ENCODE peak calls at places on chromosomes 4 and X, in five cellular contexts. One of them, this sample, is unnamed.

GRCh38 chr4:159281781-159282180 is 178.9 kb downstream of the RAPGEF2 start:
- DNase-seq in CD8-positive, alpha-beta T cell: no peak
- DNase-seq in lung: no peak
- DNase-seq in endodermal cell: no peak
- DNase-seq in cardiac muscle cell: no peak
- DNase-seq in this sample: no peak

GRCh38 chr4:24564488-24564887 is 19.9 kb downstream of the DHX15 start:
- DNase-seq in CD8-positive, alpha-beta T cell: no peak
- DNase-seq in endodermal cell: no peak
- DNase-seq in lung: no peak
- DNase-seq in cardiac muscle cell: no peak
- DNase-seq in this sample: no peak

GRCh38 chrX:51144828-51145442 is 187.7 kb upstream of the NUDT10 start:
- DNase-seq in cardiac muscle cell: peak
- DNase-seq in lung: peak
- DNase-seq in endodermal cell: peak
- DNase-seq in CD8-positive, alpha-beta T cell: peak
- DNase-seq in this sample: no peak

GRCh38 chrX:115902995-115903394 is 267.5 kb upstream of the AGTR2 start:
- DNase-seq in CD8-positive, alpha-beta T cell: no peak
- DNase-seq in lung: no peak
- DNase-seq in cardiac muscle cell: no peak
- DNase-seq in endodermal cell: no peak
- DNase-seq in this sample: no peak

GRCh38 chr4:147546341-147546740 is 65.4 kb downstream of the EDNRA start:
- DNase-seq in cardiac muscle cell: no peak
- DNase-seq in CD8-positive, alpha-beta T cell: no peak
- DNase-seq in endodermal cell: no peak
- DNase-seq in lung: no peak
- DNase-seq in this sample: peak

GRCh38 chr4:150960079-150960478 is 55.0 kb downstream of the LRBA start:
- DNase-seq in CD8-positive, alpha-beta T cell: no peak
- DNase-seq in lung: no peak
- DNase-seq in endodermal cell: no peak
- DNase-seq in cardiac muscle cell: no peak
- DNase-seq in this sample: no peak

GRCh38 chrX:63686878-63687714 is 97.9 kb downstream of the ARHGEF9 start:
- DNase-seq in CD8-positive, alpha-beta T cell: peak
- DNase-seq in endodermal cell: peak
- DNase-seq in cardiac muscle cell: peak
- DNase-seq in lung: no peak
- DNase-seq in this sample: no peak

GRCh38 chr4:53963786-53964185 is 100.6 kb downstream of the CHIC2 start:
- DNase-seq in CD8-positive, alpha-beta T cell: no peak
- DNase-seq in lung: no peak
- DNase-seq in cardiac muscle cell: no peak
- DNase-seq in endodermal cell: no peak
- DNase-seq in this sample: no peak

GRCh38 chr4:38782452-38783108 is at the start of gene TLR10:
- DNase-seq in endodermal cell: peak
- DNase-seq in lung: peak
- DNase-seq in CD8-positive, alpha-beta T cell: peak
- DNase-seq in cardiac muscle cell: peak
- DNase-seq in this sample: no peak

GRCh38 chrX:37860731-37861130 is 13.4 kb upstream of the DYNLT3 start:
- DNase-seq in cardiac muscle cell: peak
- DNase-seq in CD8-positive, alpha-beta T cell: no peak
- DNase-seq in endodermal cell: no peak
- DNase-seq in lung: no peak
- DNase-seq in this sample: no peak

GRCh38 chr4:105155426-105155825 is 8.8 kb downstream of the TET2 start:
- DNase-seq in endodermal cell: no peak
- DNase-seq in CD8-positive, alpha-beta T cell: no peak
- DNase-seq in lung: no peak
- DNase-seq in cardiac muscle cell: no peak
- DNase-seq in this sample: no peak

GRCh38 chr4:185202984-185203379 is 818 bp downstream of the CFAP97 start:
- DNase-seq in lung: no peak
- DNase-seq in CD8-positive, alpha-beta T cell: peak
- DNase-seq in endodermal cell: no peak
- DNase-seq in cardiac muscle cell: no peak
- DNase-seq in this sample: peak

GRCh38 chr4:1570291-1571164 is 113.6 kb downstream of the FAM53A start:
- DNase-seq in lung: no peak
- DNase-seq in endodermal cell: peak
- DNase-seq in CD8-positive, alpha-beta T cell: no peak
- DNase-seq in cardiac muscle cell: no peak
- DNase-seq in this sample: no peak

GRCh38 chr4:89254847-89255246 is 52.8 kb downstream of the GPRIN3 start:
- DNase-seq in lung: no peak
- DNase-seq in CD8-positive, alpha-beta T cell: peak
- DNase-seq in cardiac muscle cell: peak
- DNase-seq in endodermal cell: peak
- DNase-seq in this sample: no peak

GRCh38 chr4:43456383-43456782 is 563.9 kb downstream of the GRXCR1 start:
- DNase-seq in cardiac muscle cell: no peak
- DNase-seq in lung: no peak
- DNase-seq in endodermal cell: no peak
- DNase-seq in CD8-positive, alpha-beta T cell: no peak
- DNase-seq in this sample: no peak

GRCh38 chr4:107392951-107393350 is 327.1 kb downstream of the PAPSS1 start:
- DNase-seq in cardiac muscle cell: no peak
- DNase-seq in lung: no peak
- DNase-seq in CD8-positive, alpha-beta T cell: no peak
- DNase-seq in endodermal cell: no peak
- DNase-seq in this sample: no peak

DNA sequence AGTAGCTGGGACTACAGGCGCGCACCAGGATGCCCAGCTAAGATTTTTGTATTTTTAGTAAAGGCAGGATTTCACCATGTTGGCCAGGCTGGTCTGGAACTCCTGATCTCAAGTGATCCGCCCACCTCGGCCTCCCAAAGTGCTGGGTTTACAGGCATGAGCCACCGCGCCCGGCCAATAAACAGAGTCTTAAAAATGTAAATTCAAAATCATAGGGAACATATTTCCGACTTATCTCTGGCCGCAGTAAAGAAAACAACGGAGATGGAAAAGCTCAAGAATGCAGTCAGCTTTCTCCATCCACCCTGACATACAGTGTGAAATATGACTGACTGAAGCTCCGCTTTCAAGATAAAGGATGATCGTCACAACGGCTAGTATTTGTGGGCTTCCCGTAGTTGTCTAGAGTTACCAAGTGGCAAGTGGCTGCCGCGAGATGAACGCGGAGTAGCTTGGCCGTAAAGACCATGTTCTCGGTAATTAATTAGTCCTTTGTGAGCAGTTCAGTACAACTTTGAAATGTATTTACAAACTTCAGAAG is 495.1 kb upstream of the FAT1 start:
- DNase-seq in lung: no peak
- DNase-seq in cardiac muscle cell: no peak
- DNase-seq in CD8-positive, alpha-beta T cell: no peak
- DNase-seq in endodermal cell: no peak
- DNase-seq in this sample: no peak
- H3K4me3 ChIP-seq in lung: no peak
- H3K4me3 ChIP-seq in cardiac muscle cell: no peak
- H3K4me3 ChIP-seq in CD8-positive, alpha-beta T cell: no peak
- H3K4me3 ChIP-seq in endodermal cell: no peak
- H3K4me3 ChIP-seq in this sample: no peak

GRCh38 chr4:7894677-7895181 is 44.9 kb downstream of the AFAP1 start:
- DNase-seq in cardiac muscle cell: peak
- DNase-seq in CD8-positive, alpha-beta T cell: no peak
- DNase-seq in lung: no peak
- DNase-seq in endodermal cell: no peak
- DNase-seq in this sample: no peak

GRCh38 chr4:7892212-7893019 is 47.2 kb downstream of the AFAP1 start:
- DNase-seq in lung: no peak
- DNase-seq in CD8-positive, alpha-beta T cell: no peak
- DNase-seq in cardiac muscle cell: no peak
- DNase-seq in endodermal cell: peak
- DNase-seq in this sample: no peak

GRCh38 chr4:7894098-7894676 is 45.5 kb downstream of the AFAP1 start:
- DNase-seq in lung: no peak
- DNase-seq in CD8-positive, alpha-beta T cell: no peak
- DNase-seq in cardiac muscle cell: no peak
- DNase-seq in endodermal cell: no peak
- DNase-seq in this sample: no peak

GRCh38 chr4:7890635-7891393 is 48.8 kb downstream of the AFAP1 start:
- DNase-seq in cardiac muscle cell: no peak
- DNase-seq in endodermal cell: no peak
- DNase-seq in CD8-positive, alpha-beta T cell: no peak
- DNase-seq in lung: no peak
- DNase-seq in this sample: no peak

GRCh38 chr4:7893539-7893938 is 46.1 kb downstream of the AFAP1 start:
- DNase-seq in cardiac muscle cell: no peak
- DNase-seq in CD8-positive, alpha-beta T cell: no peak
- DNase-seq in endodermal cell: peak
- DNase-seq in lung: no peak
- DNase-seq in this sample: no peak
- H3K27ac ChIP-seq in cardiac muscle cell: no peak
- H3K27ac ChIP-seq in CD8-positive, alpha-beta T cell: no peak
- H3K27ac ChIP-seq in endodermal cell: no peak
- H3K27ac ChIP-seq in lung: no peak
- H3K27ac ChIP-seq in this sample: no peak

GRCh38 chr4:11343536-11343935 is 85.2 kb downstream of the HS3ST1 start:
- DNase-seq in cardiac muscle cell: no peak
- DNase-seq in lung: no peak
- DNase-seq in endodermal cell: peak
- DNase-seq in CD8-positive, alpha-beta T cell: no peak
- DNase-seq in this sample: no peak

GRCh38 chr4:11338990-11339782 is 89.5 kb downstream of the HS3ST1 start:
- DNase-seq in endodermal cell: no peak
- DNase-seq in lung: no peak
- DNase-seq in cardiac muscle cell: no peak
- DNase-seq in CD8-positive, alpha-beta T cell: no peak
- DNase-seq in this sample: no peak

GRCh38 chr4:11341337-11342043 is 87.2 kb downstream of the HS3ST1 start:
- DNase-seq in cardiac muscle cell: no peak
- DNase-seq in endodermal cell: no peak
- DNase-seq in lung: no peak
- DNase-seq in CD8-positive, alpha-beta T cell: no peak
- DNase-seq in this sample: no peak

GRCh38 chr4:11337287-11337686 is 91.4 kb downstream of the HS3ST1 start:
- DNase-seq in endodermal cell: no peak
- DNase-seq in lung: no peak
- DNase-seq in cardiac muscle cell: no peak
- DNase-seq in CD8-positive, alpha-beta T cell: no peak
- DNase-seq in this sample: no peak

DNA sequence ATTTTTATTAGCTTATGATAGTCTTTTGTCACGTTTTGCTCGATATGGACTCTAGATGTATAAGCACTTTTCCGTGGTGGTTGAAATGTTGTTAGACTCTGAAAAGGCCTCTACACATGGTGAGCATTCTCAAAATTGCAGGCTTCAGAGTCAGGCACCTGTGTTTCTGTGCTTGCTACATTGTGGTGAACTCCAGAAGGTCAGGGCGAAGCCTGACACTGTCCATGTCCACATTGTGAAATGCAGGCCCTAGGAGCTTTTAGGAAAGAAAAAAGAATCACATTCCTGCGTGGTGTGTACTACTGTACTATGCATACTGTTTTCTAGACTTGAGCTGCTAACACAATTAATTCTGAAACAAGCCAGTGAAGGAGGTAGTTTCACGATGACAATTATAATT is 86.3 kb downstream of the HS3ST1 start:
- DNase-seq in cardiac muscle cell: peak
- DNase-seq in CD8-positive, alpha-beta T cell: no peak
- DNase-seq in endodermal cell: no peak
- DNase-seq in lung: no peak
- DNase-seq in this sample: no peak
- TF ChIP-seq CTCF in cardiac muscle cell: no peak
- TF ChIP-seq CTCF in CD8-positive, alpha-beta T cell: no peak
- TF ChIP-seq CTCF in endodermal cell: no peak
- TF ChIP-seq CTCF in lung: no peak
- TF ChIP-seq CTCF in this sample: no peak

GRCh38 chrX:67544871-67545771 is 1.3 kb downstream of the AR start:
- DNase-seq in lung: no peak
- DNase-seq in CD8-positive, alpha-beta T cell: no peak
- DNase-seq in cardiac muscle cell: no peak
- DNase-seq in endodermal cell: peak
- DNase-seq in this sample: no peak

GRCh38 chrX:67543818-67544217 is at the start of gene AR:
- DNase-seq in endodermal cell: peak
- DNase-seq in cardiac muscle cell: peak
- DNase-seq in CD8-positive, alpha-beta T cell: no peak
- DNase-seq in lung: peak
- DNase-seq in this sample: peak

GRCh38 chrX:67546496-67547423 is 2.9 kb downstream of the AR start:
- DNase-seq in cardiac muscle cell: no peak
- DNase-seq in lung: no peak
- DNase-seq in endodermal cell: peak
- DNase-seq in CD8-positive, alpha-beta T cell: no peak
- DNase-seq in this sample: no peak

GRCh38 chrX:67544281-67544680 is 460 bp downstream of the AR start:
- DNase-seq in endodermal cell: no peak
- DNase-seq in lung: no peak
- DNase-seq in cardiac muscle cell: peak
- DNase-seq in CD8-positive, alpha-beta T cell: no peak
- DNase-seq in this sample: no peak

GRCh38 chrX:67545772-67546495 is 2.1 kb downstream of the AR start:
- DNase-seq in cardiac muscle cell: peak
- DNase-seq in endodermal cell: peak
- DNase-seq in CD8-positive, alpha-beta T cell: no peak
- DNase-seq in lung: no peak
- DNase-seq in this sample: no peak
- H3K4me3 ChIP-seq in cardiac muscle cell: peak
- H3K4me3 ChIP-seq in endodermal cell: peak
- H3K4me3 ChIP-seq in CD8-positive, alpha-beta T cell: no peak
- H3K4me3 ChIP-seq in lung: peak
- H3K4me3 ChIP-seq in this sample: peak

DNA sequence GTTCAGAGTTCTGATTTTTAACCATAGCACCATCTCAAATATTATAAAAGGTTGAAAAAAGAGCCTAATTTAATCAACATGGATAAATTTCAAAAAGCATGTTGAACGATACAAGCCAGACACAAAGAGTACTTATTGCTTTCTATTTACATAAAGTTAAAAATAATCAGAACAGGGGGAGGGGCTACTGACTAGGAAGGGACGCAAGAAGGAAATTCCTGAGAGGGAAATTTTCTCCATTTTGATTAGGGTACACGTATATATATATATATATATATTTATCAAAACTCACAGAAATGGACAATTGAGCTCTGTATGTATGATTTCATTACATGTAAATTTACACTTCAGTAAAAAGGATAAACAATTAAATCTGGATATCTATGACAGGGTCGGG is 482 bp upstream of the MBTPS2 start:
- DNase-seq in endodermal cell: no peak
- DNase-seq in lung: no peak
- DNase-seq in cardiac muscle cell: no peak
- DNase-seq in CD8-positive, alpha-beta T cell: no peak
- DNase-seq in this sample: no peak
- H3K27ac ChIP-seq in endodermal cell: no peak
- H3K27ac ChIP-seq in lung: peak
- H3K27ac ChIP-seq in cardiac muscle cell: peak
- H3K27ac ChIP-seq in CD8-positive, alpha-beta T cell: peak
- H3K27ac ChIP-seq in this sample: peak